ENCODE peak calls at places on chromosomes 12 and 14, in six cellular contexts. H is astrocyte, V is OCI-LY7, T is fibroblast of lung, U is hepatocyte, R is HCT116. M is an unnamed sample.

GRCh38 chr14:80764496-80764895 is 177.0 kb downstream of the CEP128 start:
- DNase-seq in H (peak; percentile 27), V (no peak), T (peak; percentile 31), U (no peak), R (no peak), M (no peak)

GRCh38 chr14:28773917-28774691 is 7.5 kb downstream of the FOXG1 start:
- DNase-seq in H (peak; percentile 36), V (no peak), T (peak; percentile 57), U (peak; percentile 37), R (no peak), M (peak; percentile 94)

GRCh38 chr14:52351561-52352491 is 37.7 kb downstream of the PTGER2 start:
- DNase-seq in H (peak; percentile 70), V (no peak), T (peak; percentile 76), U (peak; percentile 68), R (no peak), M (no peak)

GRCh38 chr12:9750276-9751203 is 10.2 kb downstream of the CD69 start:
- DNase-seq in H (peak; percentile 47), V (peak; percentile 86), T (peak; percentile 56), U (peak; percentile 78), R (peak; percentile 46), M (peak; percentile 89)

GRCh38 chr14:102907303-102907844 is 15.1 kb upstream of the AMN start:
- DNase-seq in H (no peak), V (no peak), T (no peak), U (no peak), R (no peak), M (no peak)

GRCh38 chr14:59214702-59215302 is 26.3 kb downstream of the DAAM1 start:
- DNase-seq in H (no peak), V (no peak), T (no peak), U (no peak), R (no peak), M (no peak)

GRCh38 chr12:124674937-124675336 is 107.5 kb upstream of the NCOR2 start:
- DNase-seq in H (no peak), V (no peak), T (no peak), U (no peak), R (no peak), M (no peak)

GRCh38 chr12:9951026-9951652 is 19.0 kb upstream of the CLEC2A start:
- DNase-seq in H (no peak), V (no peak), T (no peak), U (no peak), R (no peak), M (no peak)

GRCh38 chr12:58592817-58593216 is 327.5 kb downstream of the LRIG3 start:
- DNase-seq in H (peak; percentile 44), V (no peak), T (peak; percentile 44), U (no peak), R (no peak), M (no peak)

GRCh38 chr14:97723834-97724770 is 926.9 kb downstream of the VRK1 start:
- DNase-seq in H (no peak), V (no peak), T (no peak), U (no peak), R (no peak), M (no peak)

GRCh38 chr12:115451785-115452736 is 768.1 kb upstream of the TBX3 start:
- DNase-seq in H (no peak), V (no peak), T (peak; percentile 37), U (peak; percentile 96), R (no peak), M (peak; percentile 91)

GRCh38 chr14:99910337-99911268 is 117.4 kb downstream of the EML1 start:
- DNase-seq in H (peak; percentile 91), V (no peak), T (peak; percentile 94), U (peak; percentile 79), R (no peak), M (no peak)

GRCh38 chr14:65927871-65928270 is 515.3 kb downstream of the FUT8 start:
- DNase-seq in H (no peak), V (no peak), T (no peak), U (peak; percentile 46), R (no peak), M (peak; percentile 54)

GRCh38 chr14:61479746-61480502 is 158.5 kb downstream of the PRKCH start:
- DNase-seq in H (peak; percentile 72), V (no peak), T (peak; percentile 77), U (no peak), R (no peak), M (no peak)

GRCh38 chr12:57190037-57190436 is 26.6 kb upstream of the NXPH4 start:
- DNase-seq in H (peak; percentile 15), V (no peak), T (peak; percentile 35), U (no peak), R (no peak), M (no peak)

GRCh38 chr12:62785941-62786559 is 148.9 kb downstream of the PPM1H start:
- DNase-seq in H (peak; percentile 99), V (no peak), T (peak; percentile 99), U (peak; percentile 58), R (peak; percentile 86), M (no peak)

GRCh38 chr14:104110491-104111209 is 25.1 kb downstream of the ASPG start:
- DNase-seq in H (no peak), V (no peak), T (no peak), U (no peak), R (no peak), M (no peak)

GRCh38 chr14:89921896-89922548 is 32.5 kb downstream of the EFCAB11 start:
- DNase-seq in H (peak; percentile 93), V (no peak), T (peak; percentile 94), U (no peak), R (no peak), M (no peak)

GRCh38 chr12:132447327-132447720 is 42.6 kb upstream of the FBRSL1 start:
- DNase-seq in H (no peak), V (no peak), T (no peak), U (no peak), R (no peak), M (no peak)

GRCh38 chr12:41439134-41439533 is 251.0 kb downstream of the PDZRN4 start:
- DNase-seq in H (no peak), V (peak; percentile 32), T (no peak), U (no peak), R (no peak), M (no peak)

GRCh38 chr12:121366063-121366459 is 13.8 kb upstream of the ANAPC5 start:
- DNase-seq in H (no peak), V (no peak), T (no peak), U (no peak), R (no peak), M (no peak)

GRCh38 chr12:27960822-27961221 is 11.7 kb downstream of the PTHLH start:
- DNase-seq in H (no peak), V (no peak), T (no peak), U (no peak), R (no peak), M (no peak)

GRCh38 chr12:97899956-97900355 is 437.4 kb downstream of the RMST start:
- DNase-seq in H (no peak), V (no peak), T (no peak), U (peak; percentile 23), R (no peak), M (no peak)

GRCh38 chr14:30966415-30967363 is 58.8 kb upstream of the AP4S1 start:
- DNase-seq in H (peak; percentile 57), V (no peak), T (peak; percentile 65), U (no peak), R (peak; percentile 86), M (no peak)

GRCh38 chr12:89589753-89590152 is 63.9 kb upstream of the POC1B start:
- DNase-seq in H (no peak), V (no peak), T (no peak), U (no peak), R (no peak), M (no peak)
- H3K4me2 ChIP-seq in H (no peak overlapping the region), V (no peak overlapping the region), T (no peak overlapping the region), U (no peak overlapping the region), R (no peak overlapping the region), M (no peak overlapping the region)

DNA sequence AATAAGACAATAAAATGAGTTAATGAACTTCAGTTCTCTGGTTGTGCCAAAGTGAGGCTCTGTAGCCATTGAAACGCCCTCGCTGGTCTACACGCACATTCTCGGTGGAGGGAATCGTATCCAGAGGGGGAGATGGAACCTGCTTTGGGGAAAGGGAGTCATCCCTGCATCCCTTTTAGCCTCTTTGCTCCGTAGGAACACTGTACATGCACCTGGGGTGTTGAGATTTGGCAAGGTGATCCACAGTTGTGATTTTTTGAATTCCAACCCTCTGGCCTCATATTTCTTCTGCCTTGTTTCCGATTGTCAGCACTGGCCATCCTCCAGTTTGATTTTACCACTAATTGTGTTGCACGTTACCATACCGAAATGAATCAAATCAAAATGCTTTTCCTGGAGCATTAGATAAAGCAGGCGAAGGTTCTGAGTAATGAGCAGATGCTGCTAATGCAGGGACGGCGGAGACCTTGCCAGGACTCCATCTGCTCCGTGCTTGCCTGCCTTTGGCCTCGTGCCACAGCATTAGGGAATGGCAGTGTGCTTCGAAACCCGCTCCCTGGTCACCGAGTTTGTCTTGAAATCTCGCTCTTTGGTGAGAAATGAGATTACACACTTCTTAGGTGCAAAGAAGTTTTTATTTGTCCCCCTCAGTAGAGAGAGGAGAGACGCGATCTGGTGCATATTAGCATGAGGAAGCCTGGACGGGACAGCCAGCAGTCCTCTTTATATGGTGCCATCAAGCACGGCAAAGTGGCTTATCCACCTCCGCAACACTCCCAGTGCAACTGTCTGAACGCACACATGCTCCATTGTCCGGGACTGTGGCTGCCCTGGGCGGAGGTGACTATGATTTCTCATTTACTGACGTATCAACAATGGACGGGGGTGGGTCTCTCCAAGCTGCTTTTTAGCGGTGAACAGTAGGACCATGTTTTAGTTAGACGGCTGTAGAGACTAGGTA is 59.1 kb downstream of the FBXW8 start:
- DNase-seq in H (peak; percentile 68), V (no peak), T (peak; percentile 73), U (no peak), R (no peak), M (peak; percentile 5)
- H3K4me1 ChIP-seq in H (peaks cover 8% of the 10 kb centered on the region), V (peaks cover 16% of the 10 kb centered on the region), T (no peaks in the 10 kb centered on the region), U (no peaks in the 10 kb centered on the region), R (no peaks in the 10 kb centered on the region), M (peaks cover 6% of the 10 kb centered on the region)

DNA sequence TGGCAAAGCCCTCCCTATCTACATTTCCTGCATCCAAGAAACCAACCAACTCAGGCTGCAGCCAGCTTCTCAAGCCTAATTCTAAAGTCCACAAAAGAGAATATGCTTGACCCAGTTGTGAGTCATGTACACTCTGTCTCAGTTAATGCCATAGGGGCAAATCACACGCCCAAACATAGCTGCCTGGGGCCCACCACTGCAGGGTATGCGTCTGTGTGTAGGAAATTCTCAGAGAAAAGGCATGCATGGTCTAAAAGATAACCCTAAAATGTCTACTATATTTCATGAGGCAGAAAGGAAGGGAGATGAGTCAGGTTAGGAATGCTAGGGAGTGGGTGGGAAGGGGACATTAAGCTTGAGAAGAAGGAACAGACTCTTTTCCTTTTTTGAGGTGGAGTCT is 22.3 kb upstream of the SPTLC2 start:
- DNase-seq in H (peak; percentile 94), V (no peak), T (peak; percentile 96), U (peak; percentile 53), R (no peak), M (no peak)
- H3K4me2 ChIP-seq in H (peak overlapping the region; percentile 75), V (no peak overlapping the region), T (peak overlapping the region; percentile 48), U (peak overlapping the region; percentile 33), R (peak overlapping the region; percentile 29), M (no peak overlapping the region)

DNA sequence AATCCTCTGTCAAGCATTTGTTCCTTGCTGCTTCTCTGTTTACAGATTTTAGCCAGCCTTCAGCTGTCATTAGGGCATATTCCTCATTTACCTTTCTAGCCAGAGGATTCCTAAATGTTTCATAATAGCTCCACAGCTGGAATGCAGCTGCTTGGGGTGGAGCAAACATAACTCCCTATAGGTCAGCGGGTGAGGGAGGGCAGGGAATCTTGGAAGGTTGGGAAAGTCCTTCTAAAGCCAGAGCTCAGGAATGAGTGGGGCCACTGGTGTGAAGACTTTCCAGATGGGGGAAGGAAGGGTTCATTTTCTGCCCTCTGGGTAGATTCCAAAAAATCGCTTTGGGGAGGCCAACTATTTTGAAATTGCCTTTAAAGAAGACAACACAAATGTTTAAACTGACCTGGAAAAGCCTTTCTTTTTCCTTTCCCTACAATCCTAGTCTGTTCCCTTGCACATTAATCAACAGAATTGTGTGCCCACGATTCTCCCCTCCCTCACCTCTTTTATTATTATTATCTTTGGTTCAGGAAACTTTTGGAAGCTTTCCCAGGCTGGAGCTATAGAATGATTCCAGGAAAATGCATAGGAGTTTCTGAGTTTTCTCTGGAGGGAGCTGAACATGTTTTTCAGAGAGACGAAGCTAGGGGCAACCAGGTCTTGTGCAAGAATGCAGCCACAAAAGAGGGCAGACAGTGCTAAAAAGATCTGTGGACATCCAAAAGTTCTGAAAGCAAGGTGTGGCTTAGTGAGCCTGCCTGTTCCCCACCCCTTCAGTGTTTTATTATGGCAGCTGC is 16.5 kb upstream of the IRF2BPL start:
- DNase-seq in H (no peak), V (no peak), T (no peak), U (peak; percentile 48), R (no peak), M (peak; percentile 54)
- H3K4me1 ChIP-seq in H (peaks cover 55% of the 10 kb centered on the region), V (peaks cover 39% of the 10 kb centered on the region), T (peaks cover 45% of the 10 kb centered on the region), U (peaks cover 53% of the 10 kb centered on the region), R (peaks cover 80% of the 10 kb centered on the region), M (peaks cover 55% of the 10 kb centered on the region)